ENCODE peak calls at places on chromosomes 4 and X, in seven cellular contexts. W, L, Y, Q, C, V and A are unnamed samples.

GRCh38 chrX:112968351-112969133 is 127.9 kb upstream of the AMOT start:
- DNase-seq in W (no peak), L (peak), Y (no peak), Q (no peak), C (no peak), V (no peak), A (no peak)

GRCh38 chr4:23305026-23305425 is 584.8 kb downstream of the PPARGC1A start:
- DNase-seq in W (peak), L (peak), Y (no peak), Q (no peak), C (peak), V (no peak), A (peak)

GRCh38 chr4:3854661-3855060 is 88.5 kb downstream of the ADRA2C start:
- DNase-seq in W (no peak), L (no peak), Y (no peak), Q (no peak), C (no peak), V (no peak), A (no peak)

GRCh38 chrX:22105231-22105630 is 73.1 kb downstream of the PHEX start:
- DNase-seq in W (peak), L (no peak), Y (no peak), Q (peak), C (peak), V (peak), A (peak)

GRCh38 chr4:120718979-120719566 is 203.5 kb downstream of the PRDM5 start:
- DNase-seq in W (peak), L (peak), Y (peak), Q (peak), C (peak), V (peak), A (peak)

GRCh38 chrX:84186603-84187358 is 1.2 kb downstream of the RPS6KA6 start:
- DNase-seq in W (no peak), L (peak), Y (no peak), Q (no peak), C (no peak), V (no peak), A (no peak)

GRCh38 chrX:19866626-19867410 is 20.6 kb downstream of the SH3KBP1 start:
- DNase-seq in W (no peak), L (no peak), Y (no peak), Q (no peak), C (no peak), V (no peak), A (no peak)

GRCh38 chr4:101102114-101102752 is 245.1 kb downstream of the PPP3CA start:
- DNase-seq in W (peak), L (peak), Y (no peak), Q (peak), C (peak), V (peak), A (peak)

GRCh38 chr4:24235609-24236008 is 345.8 kb upstream of the PPARGC1A start:
- DNase-seq in W (no peak), L (peak), Y (no peak), Q (no peak), C (no peak), V (no peak), A (peak)

GRCh38 chr4:107853444-107854325 is 29.0 kb downstream of the SGMS2 start:
- DNase-seq in W (peak), L (peak), Y (no peak), Q (no peak), C (no peak), V (peak), A (peak)

GRCh38 chr4:10762541-10762940 is 78.0 kb upstream of the CLNK start:
- DNase-seq in W (peak), L (peak), Y (no peak), Q (no peak), C (peak), V (peak), A (peak)

GRCh38 chr4:101346562-101347266 is 612 bp downstream of the PPP3CA start:
- DNase-seq in W (peak), L (peak), Y (peak), Q (peak), C (peak), V (peak), A (peak)

GRCh38 chr4:96639932-96640331 is 800.0 kb downstream of the PDHA2 start:
- DNase-seq in W (no peak), L (no peak), Y (no peak), Q (no peak), C (no peak), V (no peak), A (no peak)

GRCh38 chr4:19304028-19304427 is 947.7 kb upstream of the SLIT2 start:
- DNase-seq in W (peak), L (no peak), Y (no peak), Q (no peak), C (no peak), V (no peak), A (no peak)

GRCh38 chr4:6898763-6899162 is 10.9 kb upstream of the TBC1D14 start:
- DNase-seq in W (no peak), L (no peak), Y (no peak), Q (no peak), C (no peak), V (no peak), A (no peak)

GRCh38 chr4:26838055-26838842 is 22.4 kb upstream of the STIM2 start:
- DNase-seq in W (no peak), L (peak), Y (no peak), Q (no peak), C (peak), V (no peak), A (no peak)

GRCh38 chrX:1493877-1494510 is 41.3 kb upstream of the ASMTL start:
- DNase-seq in W (no peak), L (no peak), Y (no peak), Q (no peak), C (no peak), V (no peak), A (peak)

GRCh38 chr4:119665718-119666117 is 37.1 kb upstream of the PDE5A start:
- DNase-seq in W (no peak), L (no peak), Y (no peak), Q (no peak), C (no peak), V (no peak), A (no peak)

GRCh38 chr4:5004496-5004895 is 14.8 kb downstream of the CYTL1 start:
- DNase-seq in W (no peak), L (no peak), Y (no peak), Q (no peak), C (no peak), V (no peak), A (no peak)

GRCh38 chr4:149441338-149441737 is 374.3 kb downstream of the IQCM start:
- DNase-seq in W (peak), L (peak), Y (no peak), Q (no peak), C (peak), V (peak), A (no peak)

DNA sequence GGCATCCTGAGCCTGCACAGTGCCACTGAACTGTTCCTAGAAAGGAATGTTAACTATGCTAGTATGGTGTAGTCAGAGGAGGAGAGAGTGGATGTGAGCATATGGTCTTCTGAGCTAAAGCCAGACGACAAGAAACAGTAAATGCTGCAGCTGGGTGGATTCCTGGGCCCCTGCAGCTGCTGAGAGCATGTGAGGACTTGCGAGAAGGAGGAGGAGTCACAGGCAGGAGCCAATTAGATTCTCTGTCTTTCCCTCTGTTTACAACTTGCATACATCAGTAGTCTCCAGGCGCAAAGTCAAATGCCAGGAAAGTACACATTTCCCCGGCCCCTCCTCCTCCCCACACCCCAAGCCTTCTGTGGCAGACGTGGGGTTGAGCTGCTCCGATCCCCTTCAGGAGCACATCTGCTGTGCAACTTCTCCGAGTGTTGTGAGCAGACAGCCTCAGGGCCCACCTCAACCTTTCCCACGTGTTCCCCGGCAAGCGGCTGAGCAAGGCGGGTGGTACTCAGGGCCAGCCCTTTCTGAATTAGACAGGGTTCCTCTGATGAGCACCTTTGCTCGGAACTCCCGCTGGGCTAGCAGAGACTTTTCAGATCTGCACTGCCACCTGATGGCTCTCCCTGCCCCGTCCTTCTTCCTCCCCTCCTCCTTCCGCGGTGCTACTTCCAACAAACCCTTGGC is 108.7 kb upstream of the ATP6AP2 start:
- DNase-seq in W (peak), L (peak), Y (peak), Q (peak), C (peak), V (peak), A (peak)
- TF ChIP-seq CTCF in W (no peak), L (no peak), Y (no peak), Q (peak), C (no peak), V (no peak), A (no peak)

DNA sequence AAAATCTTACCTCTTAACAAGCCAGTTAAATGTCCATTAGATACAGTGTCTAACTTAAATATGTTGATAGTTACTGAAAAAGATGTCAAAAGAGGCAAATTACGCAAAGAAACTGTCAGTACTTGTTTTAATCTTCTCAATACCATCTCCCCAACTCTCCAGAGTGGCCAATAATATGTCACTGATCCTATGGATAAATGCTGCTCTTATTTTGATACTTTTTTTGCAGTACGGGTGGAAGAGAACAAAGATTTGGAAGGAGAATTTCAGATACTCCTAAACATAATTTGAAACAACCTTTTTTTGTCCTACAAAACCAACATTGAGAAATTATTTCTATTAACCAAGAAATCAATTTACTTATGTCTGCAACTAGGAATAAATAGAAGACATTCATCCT is 192.6 kb downstream of the CBR4 start:
- DNase-seq in W (no peak), L (no peak), Y (no peak), Q (no peak), C (no peak), V (peak), A (no peak)
- H3K4me3 ChIP-seq in W (no peak), L (no peak), Y (no peak), Q (no peak), C (no peak), V (no peak), A (peak)

GRCh38 chrX:39897741-39898097 is 200.0 kb downstream of the BCOR start:
- DNase-seq in W (no peak), L (no peak), Y (no peak), Q (no peak), C (no peak), V (no peak), A (no peak)

GRCh38 chrX:39895228-39896110 is 202.3 kb downstream of the BCOR start:
- DNase-seq in W (peak), L (no peak), Y (no peak), Q (no peak), C (no peak), V (no peak), A (no peak)

GRCh38 chrX:39898147-39898546 is 199.6 kb downstream of the BCOR start:
- DNase-seq in W (no peak), L (no peak), Y (no peak), Q (no peak), C (no peak), V (no peak), A (no peak)

GRCh38 chrX:39899059-39899458 is 198.7 kb downstream of the BCOR start:
- DNase-seq in W (no peak), L (no peak), Y (no peak), Q (no peak), C (no peak), V (no peak), A (no peak)

GRCh38 chrX:39896951-39897740 is 200.6 kb downstream of the BCOR start:
- DNase-seq in W (peak), L (peak), Y (no peak), Q (peak), C (peak), V (peak), A (peak)
- TF ChIP-seq CTCF in W (no peak), L (no peak), Y (no peak), Q (no peak), C (no peak), V (peak), A (no peak)

DNA sequence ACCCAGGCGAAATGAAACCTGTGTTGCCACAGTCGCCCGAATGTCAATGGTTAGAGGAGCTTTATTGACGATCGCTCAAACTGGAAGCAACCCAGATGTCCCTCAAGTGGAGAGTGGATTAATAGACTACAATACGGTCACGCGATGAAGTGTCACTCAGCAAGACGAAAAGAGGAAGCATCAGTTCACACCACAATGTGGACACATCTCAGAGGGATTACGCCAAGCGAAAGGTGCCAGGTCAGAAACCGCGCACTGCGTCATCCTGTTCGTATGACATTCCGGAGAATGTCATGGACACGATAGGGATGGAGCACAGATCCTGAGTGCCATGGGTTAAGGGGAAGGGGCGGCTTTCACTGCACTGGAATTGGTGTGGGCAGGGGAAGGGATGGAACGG is 111.7 kb downstream of the HMX1 start:
- DNase-seq in W (no peak), L (no peak), Y (no peak), Q (no peak), C (no peak), V (no peak), A (no peak)
- H3K4me3 ChIP-seq in W (no peak), L (no peak), Y (no peak), Q (no peak), C (no peak), V (no peak), A (no peak)

DNA sequence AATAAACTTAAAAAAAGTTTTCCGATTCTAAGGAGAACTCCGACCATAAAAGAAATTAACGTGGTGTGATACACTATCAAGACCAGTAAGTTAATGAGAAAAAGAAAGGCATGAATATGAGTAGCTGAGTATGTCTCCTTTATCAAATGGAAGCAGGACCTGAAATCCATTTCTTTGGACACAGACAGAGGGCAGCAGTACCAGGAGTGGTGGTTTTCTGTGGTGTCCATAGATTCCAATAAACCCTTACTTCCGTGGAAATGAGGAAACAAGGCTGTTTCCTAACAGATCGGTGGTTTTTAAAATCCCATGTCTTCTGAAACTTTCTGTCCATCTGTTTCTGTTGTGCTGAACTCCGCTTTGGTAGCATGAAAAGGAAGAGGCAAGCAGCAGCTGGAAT is 128.5 kb upstream of the TSPAN5 start:
- DNase-seq in W (no peak), L (no peak), Y (no peak), Q (no peak), C (no peak), V (peak), A (peak)
- TF ChIP-seq CTCF in W (peak), L (no peak), Y (no peak), Q (no peak), C (peak), V (peak), A (peak)

GRCh38 chr4:2059726-2060577 is 825 bp downstream of the NAT8L start:
- DNase-seq in W (no peak), L (no peak), Y (no peak), Q (no peak), C (no peak), V (no peak), A (peak)

GRCh38 chr4:2057382-2058065 is 1.6 kb upstream of the NAT8L start:
- DNase-seq in W (no peak), L (no peak), Y (no peak), Q (no peak), C (no peak), V (no peak), A (no peak)

GRCh38 chr4:2060578-2061207 is 1.6 kb downstream of the NAT8L start:
- DNase-seq in W (no peak), L (no peak), Y (no peak), Q (no peak), C (no peak), V (no peak), A (no peak)

GRCh38 chr4:2058264-2059033 is 678 bp upstream of the NAT8L start:
- DNase-seq in W (no peak), L (no peak), Y (no peak), Q (no peak), C (no peak), V (no peak), A (no peak)

GRCh38 chr4:2059034-2059725 is at the start of gene NAT8L:
- DNase-seq in W (no peak), L (no peak), Y (no peak), Q (no peak), C (no peak), V (peak), A (peak)
- H3K4me3 ChIP-seq in W (no peak), L (peak), Y (no peak), Q (peak), C (no peak), V (peak), A (no peak)

DNA sequence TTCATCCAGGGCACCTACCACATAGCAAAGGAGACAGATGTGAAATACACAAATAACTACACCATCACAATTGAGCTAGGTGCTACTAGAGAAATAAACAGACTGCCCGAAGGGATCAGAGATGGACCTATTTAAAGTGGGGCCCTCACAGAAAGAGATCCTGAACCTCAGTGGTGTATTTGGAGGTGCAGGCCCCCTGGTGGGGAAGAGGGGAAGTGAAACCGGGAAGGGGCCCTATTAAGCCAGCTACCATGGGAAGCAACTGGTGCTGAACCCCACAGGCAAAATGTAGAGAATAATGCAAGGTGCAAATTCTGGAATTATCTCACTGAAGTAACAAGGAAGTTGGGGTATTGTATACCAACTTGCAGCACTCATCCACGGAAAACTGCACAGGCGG is 78.6 kb upstream of the FAM9A start:
- DNase-seq in W (peak), L (no peak), Y (peak), Q (no peak), C (no peak), V (peak), A (no peak)
- TF ChIP-seq CTCF in W (peak), L (peak), Y (peak), Q (no peak), C (peak), V (peak), A (peak)